ENCODE peak calls at places on chromosomes 12 and 14, in ten cellular contexts. One of them, this sample, is unnamed. For H3K4me1, the result is how much of the 10 kb centered on the place peaks cover.

GRCh38 chr12:30826276-30826675 is 71.5 kb upstream of the CAPRIN2 start:
- DNase-seq in A549: no peak
- DNase-seq in ovary: no peak
- DNase-seq in tibial nerve: no peak
- DNase-seq in transverse colon: no peak
- DNase-seq in sigmoid colon: no peak
- DNase-seq in SK-N-SH: no peak
- DNase-seq in K562: no peak
- DNase-seq in upper lobe of left lung: no peak
- DNase-seq in stomach: no peak
- DNase-seq in this sample: no peak

GRCh38 chr12:126443977-126444376 is 1378.7 kb downstream of the AACS start:
- DNase-seq in A549: no peak
- DNase-seq in ovary: no peak
- DNase-seq in tibial nerve: no peak
- DNase-seq in transverse colon: no peak
- DNase-seq in sigmoid colon: no peak
- DNase-seq in SK-N-SH: no peak
- DNase-seq in K562: no peak
- DNase-seq in upper lobe of left lung: no peak
- DNase-seq in stomach: no peak
- DNase-seq in this sample: no peak

GRCh38 chr12:93862424-93862823 is 185.2 kb downstream of the CRADD start:
- DNase-seq in A549: no peak
- DNase-seq in ovary: no peak
- DNase-seq in tibial nerve: peak
- DNase-seq in transverse colon: no peak
- DNase-seq in sigmoid colon: no peak
- DNase-seq in SK-N-SH: no peak
- DNase-seq in K562: no peak
- DNase-seq in upper lobe of left lung: no peak
- DNase-seq in stomach: no peak
- DNase-seq in this sample: no peak

GRCh38 chr12:120352117-120352516 is 16.8 kb downstream of the MSI1 start:
- DNase-seq in A549: no peak
- DNase-seq in ovary: no peak
- DNase-seq in tibial nerve: no peak
- DNase-seq in transverse colon: no peak
- DNase-seq in sigmoid colon: no peak
- DNase-seq in SK-N-SH: no peak
- DNase-seq in K562: peak
- DNase-seq in upper lobe of left lung: no peak
- DNase-seq in stomach: no peak
- DNase-seq in this sample: no peak

GRCh38 chr12:40325349-40325960 is 100.7 kb downstream of the LRRK2 start:
- DNase-seq in A549: peak
- DNase-seq in ovary: no peak
- DNase-seq in tibial nerve: no peak
- DNase-seq in transverse colon: no peak
- DNase-seq in sigmoid colon: no peak
- DNase-seq in SK-N-SH: peak
- DNase-seq in K562: peak
- DNase-seq in upper lobe of left lung: no peak
- DNase-seq in stomach: no peak
- DNase-seq in this sample: no peak

GRCh38 chr14:72618424-72618823 is 275.5 kb downstream of the DPF3 start:
- DNase-seq in A549: no peak
- DNase-seq in ovary: no peak
- DNase-seq in tibial nerve: no peak
- DNase-seq in transverse colon: no peak
- DNase-seq in sigmoid colon: no peak
- DNase-seq in SK-N-SH: no peak
- DNase-seq in K562: no peak
- DNase-seq in upper lobe of left lung: no peak
- DNase-seq in stomach: no peak
- DNase-seq in this sample: peak

GRCh38 chr12:20883288-20883687 is 72.8 kb downstream of the SLCO1B3 start:
- DNase-seq in A549: no peak
- DNase-seq in ovary: no peak
- DNase-seq in tibial nerve: peak
- DNase-seq in transverse colon: peak
- DNase-seq in sigmoid colon: no peak
- DNase-seq in SK-N-SH: no peak
- DNase-seq in K562: no peak
- DNase-seq in upper lobe of left lung: no peak
- DNase-seq in stomach: peak
- DNase-seq in this sample: no peak

GRCh38 chr12:130438243-130438620 is 100.5 kb downstream of the PIWIL1 start:
- DNase-seq in A549: no peak
- DNase-seq in ovary: no peak
- DNase-seq in tibial nerve: no peak
- DNase-seq in transverse colon: no peak
- DNase-seq in sigmoid colon: peak
- DNase-seq in SK-N-SH: no peak
- DNase-seq in K562: no peak
- DNase-seq in upper lobe of left lung: no peak
- DNase-seq in stomach: no peak
- DNase-seq in this sample: peak

DNA sequence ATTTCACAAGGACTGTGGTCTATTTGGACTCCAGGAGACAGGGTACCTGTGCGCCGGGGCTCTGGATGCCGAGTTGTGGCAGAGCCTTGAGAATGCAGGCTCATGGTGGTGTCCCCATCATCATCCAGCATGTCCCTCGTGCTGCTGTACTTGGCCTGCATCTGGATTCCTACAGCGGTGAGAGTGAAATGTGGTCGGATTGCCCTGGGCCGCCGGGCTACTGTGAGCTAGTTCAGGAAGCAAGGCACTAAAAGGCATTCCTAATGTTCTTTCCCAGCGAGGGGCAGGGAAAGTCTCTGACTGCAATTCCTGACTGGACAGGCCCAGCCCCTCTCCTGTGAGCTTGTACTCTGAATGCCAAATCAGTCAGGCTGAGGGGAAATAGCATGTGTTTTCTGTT is at the start of gene CLEC1A:
- DNase-seq in A549: no peak
- DNase-seq in ovary: peak
- DNase-seq in tibial nerve: no peak
- DNase-seq in transverse colon: no peak
- DNase-seq in sigmoid colon: no peak
- DNase-seq in SK-N-SH: no peak
- DNase-seq in K562: no peak
- DNase-seq in upper lobe of left lung: no peak
- DNase-seq in stomach: no peak
- DNase-seq in this sample: no peak
- H3K4me3 ChIP-seq in A549: no peak
- H3K4me3 ChIP-seq in ovary: no peak
- H3K4me3 ChIP-seq in tibial nerve: no peak
- H3K4me3 ChIP-seq in transverse colon: no peak
- H3K4me3 ChIP-seq in sigmoid colon: peak
- H3K4me3 ChIP-seq in SK-N-SH: no peak
- H3K4me3 ChIP-seq in K562: no peak
- H3K4me3 ChIP-seq in upper lobe of left lung: peak
- H3K4me3 ChIP-seq in stomach: no peak
- H3K4me3 ChIP-seq in this sample: peak

DNA sequence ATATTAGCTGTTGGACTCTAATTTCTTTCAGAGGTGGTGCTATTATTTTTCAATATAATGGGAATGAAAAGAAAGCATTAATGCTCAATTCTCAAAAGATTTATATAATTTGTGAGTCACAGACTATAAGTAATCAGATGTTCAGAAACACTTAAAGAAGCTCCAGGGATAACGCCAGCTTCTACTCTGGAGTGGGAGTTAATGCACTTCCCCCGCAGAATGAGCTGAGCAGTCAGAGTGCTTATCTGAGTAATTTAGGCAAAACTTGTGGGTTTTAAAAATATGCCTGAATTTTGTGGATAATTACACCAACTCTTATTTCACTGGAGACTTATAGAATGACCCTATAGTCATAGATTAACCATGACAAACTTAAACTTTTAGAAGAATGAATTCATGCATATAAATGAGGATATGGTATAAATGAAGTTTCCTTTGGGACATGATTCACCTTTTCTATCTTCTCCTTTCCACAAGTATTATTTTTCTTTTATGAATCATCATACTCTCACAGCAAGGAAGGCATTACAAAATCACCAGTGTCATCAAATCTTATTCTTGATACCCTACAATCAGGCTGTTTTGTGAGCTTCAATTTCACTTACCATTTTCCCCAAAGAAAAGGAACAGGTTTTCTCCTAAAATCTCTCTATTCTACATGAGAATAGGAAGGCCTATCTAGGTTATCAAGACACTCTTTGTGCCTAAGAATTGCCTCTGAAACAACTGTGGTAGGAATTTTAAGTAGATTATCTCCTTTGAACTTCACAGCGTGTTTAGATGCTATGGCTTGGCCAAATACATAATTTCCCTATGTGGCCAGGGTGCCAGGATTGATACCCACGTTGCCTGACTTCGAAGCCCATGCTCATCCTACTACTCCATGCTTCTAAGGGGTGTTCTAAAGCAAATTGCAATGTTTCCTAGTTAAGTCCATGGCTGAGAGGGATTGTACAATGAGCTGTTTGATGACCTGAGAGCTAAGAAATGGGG is 241.2 kb upstream of the FBXO33 start:
- DNase-seq in A549: no peak
- DNase-seq in ovary: no peak
- DNase-seq in tibial nerve: no peak
- DNase-seq in transverse colon: no peak
- DNase-seq in sigmoid colon: no peak
- DNase-seq in SK-N-SH: no peak
- DNase-seq in K562: no peak
- DNase-seq in upper lobe of left lung: no peak
- DNase-seq in stomach: no peak
- DNase-seq in this sample: no peak
- TF ChIP-seq EP300 in A549: no peak
- TF ChIP-seq EP300 in ovary: no peak
- TF ChIP-seq EP300 in tibial nerve: no peak
- TF ChIP-seq EP300 in transverse colon: no peak
- TF ChIP-seq EP300 in sigmoid colon: no peak
- TF ChIP-seq EP300 in SK-N-SH: no peak
- TF ChIP-seq EP300 in K562: no peak
- TF ChIP-seq EP300 in upper lobe of left lung: no peak
- TF ChIP-seq EP300 in stomach: no peak
- TF ChIP-seq EP300 in this sample: no peak

GRCh38 chr14:69665596-69665995 is 54.2 kb downstream of the SUSD6 start:
- DNase-seq in A549: no peak
- DNase-seq in ovary: no peak
- DNase-seq in tibial nerve: no peak
- DNase-seq in transverse colon: no peak
- DNase-seq in sigmoid colon: no peak
- DNase-seq in SK-N-SH: no peak
- DNase-seq in K562: no peak
- DNase-seq in upper lobe of left lung: no peak
- DNase-seq in stomach: no peak
- DNase-seq in this sample: no peak

GRCh38 chr14:69667938-69668336 is 56.5 kb downstream of the SUSD6 start:
- DNase-seq in A549: no peak
- DNase-seq in ovary: no peak
- DNase-seq in tibial nerve: no peak
- DNase-seq in transverse colon: no peak
- DNase-seq in sigmoid colon: no peak
- DNase-seq in SK-N-SH: no peak
- DNase-seq in K562: no peak
- DNase-seq in upper lobe of left lung: no peak
- DNase-seq in stomach: no peak
- DNase-seq in this sample: no peak

GRCh38 chr14:69664865-69665526 is 53.6 kb downstream of the SUSD6 start:
- DNase-seq in A549: no peak
- DNase-seq in ovary: no peak
- DNase-seq in tibial nerve: no peak
- DNase-seq in transverse colon: no peak
- DNase-seq in sigmoid colon: no peak
- DNase-seq in SK-N-SH: peak
- DNase-seq in K562: no peak
- DNase-seq in upper lobe of left lung: no peak
- DNase-seq in stomach: no peak
- DNase-seq in this sample: no peak

GRCh38 chr14:69666112-69666511 is 54.7 kb downstream of the SUSD6 start:
- DNase-seq in A549: no peak
- DNase-seq in ovary: no peak
- DNase-seq in tibial nerve: no peak
- DNase-seq in transverse colon: no peak
- DNase-seq in sigmoid colon: no peak
- DNase-seq in SK-N-SH: no peak
- DNase-seq in K562: no peak
- DNase-seq in upper lobe of left lung: no peak
- DNase-seq in stomach: no peak
- DNase-seq in this sample: no peak

DNA sequence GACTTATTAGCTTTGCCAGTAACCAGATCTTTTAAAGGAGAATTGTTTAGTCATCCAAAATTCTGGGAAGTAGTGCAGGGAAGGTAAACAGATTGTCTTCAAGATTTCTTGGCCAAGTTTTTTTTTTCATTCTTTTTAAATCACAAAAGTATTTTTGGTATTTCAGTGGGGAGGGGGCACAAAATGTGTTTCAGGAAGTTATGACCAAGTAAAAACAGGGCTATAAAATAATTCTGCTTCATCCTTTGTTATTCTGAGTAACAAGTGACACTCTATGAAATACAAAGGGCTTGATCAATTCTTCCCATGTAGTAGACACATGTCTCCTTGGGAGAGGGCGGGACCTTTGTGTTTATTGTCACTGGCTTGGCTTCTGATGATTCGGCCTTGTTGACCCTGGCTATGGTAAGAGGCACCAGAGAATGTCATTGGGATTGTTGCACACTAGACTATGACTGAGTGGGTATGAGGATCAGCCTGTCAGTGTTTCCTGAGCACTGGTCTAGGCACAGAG is 55.4 kb downstream of the SUSD6 start:
- DNase-seq in A549: peak
- DNase-seq in ovary: no peak
- DNase-seq in tibial nerve: no peak
- DNase-seq in transverse colon: no peak
- DNase-seq in sigmoid colon: no peak
- DNase-seq in SK-N-SH: no peak
- DNase-seq in K562: no peak
- DNase-seq in upper lobe of left lung: no peak
- DNase-seq in stomach: no peak
- DNase-seq in this sample: no peak
- H3K4me1 ChIP-seq in A549: under half
- H3K4me1 ChIP-seq in ovary: under half
- H3K4me1 ChIP-seq in tibial nerve: half or more
- H3K4me1 ChIP-seq in transverse colon: half or more
- H3K4me1 ChIP-seq in sigmoid colon: half or more
- H3K4me1 ChIP-seq in SK-N-SH: under half
- H3K4me1 ChIP-seq in K562: under half
- H3K4me1 ChIP-seq in upper lobe of left lung: half or more
- H3K4me1 ChIP-seq in stomach: half or more
- H3K4me1 ChIP-seq in this sample: half or more

DNA sequence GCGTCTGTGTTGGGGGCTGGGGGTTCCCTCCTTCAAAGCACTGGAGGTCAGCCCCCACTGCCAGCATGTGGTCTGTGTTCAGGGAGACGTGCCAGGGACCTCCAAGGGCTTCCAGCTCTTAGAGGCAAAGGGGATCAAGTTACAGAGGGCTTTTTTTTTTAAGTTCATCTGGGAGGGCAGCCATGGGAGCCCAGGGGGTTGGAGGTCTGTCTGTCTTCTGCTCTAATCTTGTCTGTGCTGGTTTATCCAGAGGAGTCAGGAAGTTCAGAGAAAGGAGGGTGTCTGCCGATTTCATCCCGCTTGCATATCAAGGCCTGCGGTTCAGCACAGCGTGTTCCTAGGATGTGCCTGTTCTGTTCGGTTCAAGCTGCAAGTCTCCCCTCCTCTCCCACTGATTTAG is 72.2 kb downstream of the TMEM132C start:
- DNase-seq in A549: no peak
- DNase-seq in ovary: no peak
- DNase-seq in tibial nerve: no peak
- DNase-seq in transverse colon: no peak
- DNase-seq in sigmoid colon: no peak
- DNase-seq in SK-N-SH: no peak
- DNase-seq in K562: no peak
- DNase-seq in upper lobe of left lung: no peak
- DNase-seq in stomach: no peak
- DNase-seq in this sample: no peak
- H3K4me3 ChIP-seq in A549: no peak
- H3K4me3 ChIP-seq in ovary: no peak
- H3K4me3 ChIP-seq in tibial nerve: no peak
- H3K4me3 ChIP-seq in transverse colon: no peak
- H3K4me3 ChIP-seq in sigmoid colon: no peak
- H3K4me3 ChIP-seq in SK-N-SH: no peak
- H3K4me3 ChIP-seq in K562: no peak
- H3K4me3 ChIP-seq in upper lobe of left lung: no peak
- H3K4me3 ChIP-seq in stomach: no peak
- H3K4me3 ChIP-seq in this sample: no peak

This sample was measured in suprapubic skin.